ENCODE peak calls at places on chromosomes 2 and 18, in seven cellular contexts. G, Q, R, W, P, Z and D are unnamed samples.

GRCh38 chr2:100281521-100282438 is 40.5 kb downstream of the LONRF2 start:
- DNase-seq in W (no peak), P (no peak), R (peak), G (no peak), Z (no peak), Q (no peak), D (no peak)

GRCh38 chr2:110748489-110748867 is 16.1 kb downstream of the ACOXL start:
- DNase-seq in Q (peak), W (peak), Z (peak), P (peak), R (peak), G (no peak), D (peak)

GRCh38 chr2:231181848-231182247 is 16.6 kb upstream of the ARMC9 start:
- DNase-seq in W (no peak), R (peak), G (peak), P (peak), Z (peak), Q (no peak), D (peak)

GRCh38 chr18:40124107-40124506 is 1830.9 kb upstream of the PIK3C3 start:
- DNase-seq in P (no peak), G (no peak), R (peak), Z (no peak), W (peak), Q (no peak), D (no peak)

GRCh38 chr2:62234755-62235655 is 39.1 kb downstream of the B3GNT2 start:
- DNase-seq in R (no peak), G (no peak), P (no peak), W (no peak), Q (no peak), Z (no peak), D (no peak)

GRCh38 chr2:234133004-234133403 is 82.5 kb downstream of the SPP2 start:
- DNase-seq in Q (no peak), G (peak), W (peak), P (no peak), Z (no peak), R (peak), D (peak)

GRCh38 chr2:204115288-204115687 is 178.7 kb downstream of the ICOS start:
- DNase-seq in P (no peak), G (no peak), R (no peak), Q (no peak), Z (no peak), W (no peak), D (no peak)

GRCh38 chr2:168583064-168583709 is 127.1 kb downstream of the CERS6 start:
- DNase-seq in W (no peak), R (peak), G (peak), Q (no peak), Z (peak), P (no peak), D (peak)

GRCh38 chr2:49937432-49937831 is 783.1 kb upstream of the FSHR start:
- DNase-seq in G (no peak), R (no peak), W (no peak), Q (no peak), Z (no peak), P (no peak), D (no peak)

GRCh38 chr2:238099709-238100048 is 461 bp upstream of the ESPNL start:
- DNase-seq in G (no peak), P (no peak), R (no peak), Z (no peak), Q (no peak), W (no peak), D (no peak)

GRCh38 chr18:73735836-73736235 is 411.8 kb downstream of the FBXO15 start:
- DNase-seq in G (no peak), R (no peak), Z (no peak), W (no peak), P (no peak), Q (no peak), D (no peak)

GRCh38 chr2:105674859-105675541 is 69.7 kb upstream of the NCK2 start:
- DNase-seq in Q (peak), P (no peak), W (no peak), G (no peak), Z (no peak), R (no peak), D (no peak)

GRCh38 chr2:154189963-154190362 is 318.2 kb downstream of the GALNT13 start:
- DNase-seq in R (no peak), G (no peak), P (no peak), W (no peak), Z (no peak), Q (no peak), D (no peak)

GRCh38 chr18:40371673-40372072 is 1583.4 kb upstream of the PIK3C3 start:
- DNase-seq in P (no peak), G (peak), Z (no peak), Q (no peak), W (peak), R (peak), D (no peak)

GRCh38 chr2:46076251-46076650 is 221.0 kb upstream of the EPAS1 start:
- DNase-seq in Q (no peak), P (no peak), Z (no peak), G (peak), W (no peak), R (peak), D (no peak)

GRCh38 chr2:196801578-196801977 is 2.1 kb upstream of the GTF3C3 start:
- DNase-seq in W (no peak), Z (no peak), R (peak), Q (no peak), G (peak), P (no peak), D (no peak)

GRCh38 chr2:162092656-162093556 is 18.9 kb upstream of the DPP4 start:
- DNase-seq in R (peak), Z (no peak), W (peak), Q (no peak), G (peak), P (no peak), D (peak)

GRCh38 chr2:21837561-21837960 is 713.8 kb downstream of the TDRD15 start:
- DNase-seq in P (no peak), Z (no peak), G (no peak), W (no peak), Q (no peak), R (no peak), D (no peak)

GRCh38 chr2:120262761-120263428 is 10.2 kb downstream of the RALB start:
- DNase-seq in W (no peak), Z (no peak), G (peak), P (no peak), Q (no peak), R (peak), D (no peak)

GRCh38 chr2:43303120-43303519 is 76.7 kb upstream of the ZFP36L2 start:
- DNase-seq in W (no peak), Q (no peak), G (no peak), R (no peak), Z (no peak), P (no peak), D (peak)

GRCh38 chr2:180411631-180412030 is 404.5 kb upstream of the CWC22 start:
- DNase-seq in P (no peak), Q (no peak), W (no peak), R (no peak), Z (no peak), G (no peak), D (no peak)

GRCh38 chr2:119744335-119744939 is 15.3 kb upstream of the PTPN4 start:
- DNase-seq in P (no peak), Q (no peak), Z (no peak), W (peak), R (peak), G (no peak), D (no peak)

GRCh38 chr2:85748948-85749875 is 4.6 kb upstream of the ATOH8 start:
- DNase-seq in W (no peak), G (peak), P (no peak), Q (no peak), R (peak), Z (no peak), D (peak)

GRCh38 chr2:233023007-233023760 is 9.3 kb upstream of the NEU2 start:
- DNase-seq in G (no peak), P (no peak), Q (no peak), Z (no peak), W (no peak), R (no peak), D (no peak)

GRCh38 chr18:35962320-35962719 is 10.2 kb upstream of the RMP24 start:
- DNase-seq in Z (no peak), R (no peak), W (no peak), G (no peak), Q (no peak), P (no peak), D (no peak)

GRCh38 chr2:216011320-216011849 is 2.0 kb downstream of the MREG start:
- DNase-seq in Q (no peak), G (no peak), Z (no peak), W (no peak), P (no peak), R (no peak), D (no peak)

GRCh38 chr18:7221424-7222155 is 9.3 kb upstream of the LRRC30 start:
- DNase-seq in G (peak), Z (no peak), W (peak), P (peak), R (peak), Q (no peak), D (peak)

GRCh38 chr2:236507393-236508085 is 62.1 kb upstream of the ACKR3 start:
- DNase-seq in P (peak), G (peak), R (peak), Z (no peak), W (no peak), Q (peak), D (no peak)

GRCh38 chr2:190435031-190435677 is 27.0 kb downstream of the MFSD6 start:
- DNase-seq in Q (no peak), Z (no peak), P (no peak), G (no peak), W (no peak), R (no peak), D (no peak)

GRCh38 chr2:29226375-29226774 is 111.2 kb downstream of the CLIP4 start:
- DNase-seq in P (no peak), Q (no peak), G (no peak), R (no peak), W (no peak), Z (no peak), D (no peak)

GRCh38 chr2:54773838-54774237 is 50.4 kb downstream of the EML6 start:
- DNase-seq in W (no peak), G (no peak), R (peak), Z (no peak), Q (no peak), P (no peak), D (peak)

GRCh38 chr2:69514406-69514805 is 77.2 kb upstream of the NFU1 start:
- DNase-seq in Q (no peak), P (no peak), R (peak), G (peak), Z (no peak), W (peak), D (peak)

GRCh38 chr18:25422230-25422629 is 70.3 kb upstream of the ZNF521 start:
- DNase-seq in W (peak), R (no peak), Q (no peak), Z (no peak), P (no peak), G (no peak), D (no peak)

GRCh38 chr2:47225061-47225783 is 70.1 kb upstream of the STPG4 start:
- DNase-seq in W (peak), P (peak), R (peak), Q (no peak), G (peak), Z (no peak), D (peak)

GRCh38 chr2:99636432-99637034 is 146.7 kb upstream of the REV1 start:
- DNase-seq in Q (no peak), Z (no peak), G (peak), R (no peak), W (no peak), P (no peak), D (peak)

GRCh38 chr2:197706839-197707207 is 1.7 kb downstream of the MARS2 start:
- DNase-seq in G (no peak), Q (no peak), P (no peak), Z (no peak), W (no peak), R (no peak), D (no peak)

GRCh38 chr2:142973160-142973821 is 95.8 kb downstream of the KYNU start:
- DNase-seq in P (no peak), Q (no peak), W (peak), R (peak), Z (no peak), G (peak), D (no peak)

GRCh38 chr2:190173382-190173781 is 110.9 kb upstream of the MSTN start:
- DNase-seq in P (no peak), W (no peak), R (no peak), Q (no peak), Z (no peak), G (peak), D (no peak)

GRCh38 chr2:207515671-207516070 is 14.1 kb upstream of the CREB1 start:
- DNase-seq in R (peak), W (no peak), P (no peak), G (no peak), Q (no peak), Z (no peak), D (no peak)